ENCODE peak calls at places on chromosomes 13 and 19, in seven cellular contexts. M, E, W, R, I, B and J are unnamed samples.

GRCh38 chr19:2290441-2291184 is 8.6 kb upstream of the PEAK3 start:
- DNase-seq in E (no peak), R (no peak), M (no peak), I (no peak), B (no peak), W (no peak), J (no peak)

GRCh38 chr13:69107436-69107835 is 1000.2 kb upstream of the ATXN8OS start:
- DNase-seq in E (no peak), M (no peak), B (no peak), I (no peak), R (no peak), W (no peak), J (no peak)

GRCh38 chr13:113393572-113394503 is 29.9 kb upstream of the GRTP1 start:
- DNase-seq in R (peak), I (peak), M (peak), E (no peak), B (peak), W (peak), J (peak)

GRCh38 chr19:6501740-6502648 is at the start of gene TUBB4A:
- DNase-seq in E (peak), W (no peak), M (peak), I (peak), B (no peak), R (no peak), J (no peak)

GRCh38 chr13:105804561-105805190 is 730.8 kb downstream of the EFNB2 start:
- DNase-seq in W (no peak), E (no peak), I (no peak), B (no peak), R (no peak), M (no peak), J (no peak)

GRCh38 chr13:66700336-66700735 is 529.8 kb downstream of the PCDH9 start:
- DNase-seq in E (no peak), I (no peak), R (no peak), W (no peak), B (no peak), M (no peak), J (no peak)

GRCh38 chr13:33080962-33081655 is 64.9 kb downstream of the KL start:
- DNase-seq in B (no peak), I (no peak), E (no peak), W (no peak), R (no peak), M (no peak), J (peak)

GRCh38 chr19:41912899-41913475 is 15.3 kb downstream of the ERFL start:
- DNase-seq in I (no peak), W (no peak), B (no peak), M (no peak), R (no peak), E (peak), J (no peak)

GRCh38 chr13:98570929-98571372 is 6.0 kb downstream of the STK24 start:
- DNase-seq in I (no peak), B (peak), E (no peak), M (no peak), W (no peak), R (peak), J (peak)

GRCh38 chr19:53509845-53510244 is 28.1 kb upstream of the ZNF331 start:
- DNase-seq in W (no peak), R (no peak), E (no peak), M (no peak), I (no peak), B (no peak), J (no peak)

GRCh38 chr19:41327499-41328156 is 17.7 kb downstream of the CCDC97 start:
- DNase-seq in I (peak), E (peak), B (no peak), W (no peak), M (no peak), R (no peak), J (peak)

GRCh38 chr19:5345895-5346386 is 5.3 kb upstream of the PTPRS start:
- DNase-seq in M (no peak), E (no peak), R (no peak), B (no peak), I (no peak), W (no peak), J (peak)

GRCh38 chr13:110327036-110327790 is 20.1 kb downstream of the COL4A2 start:
- DNase-seq in E (no peak), I (no peak), M (no peak), W (no peak), B (no peak), R (no peak), J (no peak)

GRCh38 chr13:110329258-110329657 is 22.2 kb downstream of the COL4A2 start:
- DNase-seq in R (no peak), E (no peak), I (no peak), W (no peak), B (no peak), M (no peak), J (no peak)

GRCh38 chr13:110328509-110328908 is 21.4 kb downstream of the COL4A2 start:
- DNase-seq in I (no peak), B (no peak), R (no peak), W (no peak), M (no peak), E (no peak), J (no peak)

GRCh38 chr13:110323986-110324749 is 17.1 kb downstream of the COL4A2 start:
- DNase-seq in B (no peak), E (no peak), W (no peak), I (no peak), M (no peak), R (no peak), J (no peak)

DNA sequence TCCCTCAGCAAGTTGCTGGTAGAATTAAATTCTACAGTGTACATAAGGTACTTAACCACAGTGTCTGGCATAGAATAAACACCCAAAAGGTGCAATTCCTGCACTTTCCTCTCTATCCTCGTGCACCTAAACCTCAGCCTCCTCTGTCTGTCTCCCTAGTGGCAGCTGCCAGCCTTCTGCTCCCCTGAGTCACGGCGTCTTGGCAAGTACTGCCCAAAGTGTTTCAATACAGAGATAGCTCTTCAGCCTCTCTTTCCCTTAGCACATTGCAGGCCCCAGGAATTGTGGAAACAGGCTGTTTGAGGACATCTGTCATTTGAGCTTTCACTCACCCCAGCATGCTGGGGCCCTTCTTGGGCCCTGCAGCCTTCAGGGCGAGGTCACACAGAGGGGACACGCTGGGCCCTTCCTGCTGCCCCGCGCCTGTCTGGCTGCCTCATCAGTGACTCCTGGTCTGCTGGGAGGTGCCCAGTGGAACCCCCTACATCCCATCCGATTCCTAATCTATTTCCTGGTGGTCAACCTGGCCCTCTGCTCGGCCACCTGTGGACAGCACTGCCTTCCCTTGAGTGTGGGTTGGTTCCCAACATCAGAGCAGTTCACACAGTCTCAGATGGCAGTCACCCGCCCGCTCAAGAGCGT is 19.3 kb downstream of the COL4A2 start:
- DNase-seq in R (no peak), W (no peak), I (no peak), B (no peak), E (no peak), M (no peak), J (no peak)
- H3K4me2 ChIP-seq in R (no peak), W (peak), I (no peak), B (no peak), E (no peak), M (peak), J (no peak)

GRCh38 chr19:32651729-32652140 is 23.2 kb downstream of the ANKRD27 start:
- DNase-seq in E (peak), M (peak), R (no peak), B (no peak), I (no peak), W (peak), J (no peak)
- TF ChIP-seq MAX in E (no peak), M (no peak), R (no peak), B (no peak), I (no peak), W (peak), J (no peak)

GRCh38 chr19:11752244-11752736 is 13.5 kb upstream of the ZNF823 start:
- DNase-seq in I (no peak), B (no peak), W (no peak), E (no peak), R (no peak), M (no peak), J (no peak)

GRCh38 chr19:11759805-11760204 is 7.0 kb upstream of the ZNF441 start:
- DNase-seq in E (no peak), I (no peak), B (no peak), W (no peak), R (no peak), M (no peak), J (no peak)

GRCh38 chr19:11756965-11757364 is 9.8 kb upstream of the ZNF441 start:
- DNase-seq in B (no peak), E (no peak), W (no peak), I (no peak), M (no peak), R (no peak), J (no peak)

GRCh38 chr19:11749751-11750150 is 11.0 kb upstream of the ZNF823 start:
- DNase-seq in E (no peak), M (no peak), I (no peak), W (no peak), R (no peak), B (no peak), J (no peak)

GRCh38 chr19:11754663-11755062 is 12.1 kb upstream of the ZNF441 start:
- DNase-seq in W (no peak), M (no peak), R (no peak), E (no peak), I (no peak), B (no peak), J (no peak)
- H3K4me2 ChIP-seq in W (no peak), M (no peak), R (no peak), E (no peak), I (no peak), B (no peak), J (no peak)

GRCh38 chr13:31774186-31774585 is 34.9 kb downstream of the RXFP2 start:
- DNase-seq in B (no peak), W (no peak), I (no peak), R (no peak), E (no peak), M (no peak), J (no peak)
- TF ChIP-seq MAX in B (no peak), W (no peak), I (no peak), R (no peak), E (no peak), M (no peak), J (no peak)

GRCh38 chr13:40535345-40535836 is 131.1 kb downstream of the FOXO1 start:
- DNase-seq in I (no peak), M (no peak), R (no peak), W (no peak), B (no peak), E (no peak), J (no peak)

GRCh38 chr13:40537146-40537895 is 129.1 kb downstream of the FOXO1 start:
- DNase-seq in E (no peak), W (no peak), R (no peak), I (no peak), B (no peak), M (no peak), J (no peak)

GRCh38 chr13:40540707-40541044 is 125.8 kb downstream of the FOXO1 start:
- DNase-seq in I (no peak), M (no peak), R (no peak), W (no peak), E (no peak), B (no peak), J (no peak)

GRCh38 chr13:40536443-40537113 is 129.9 kb downstream of the FOXO1 start:
- DNase-seq in I (no peak), E (no peak), M (no peak), R (no peak), B (peak), W (no peak), J (peak)

GRCh38 chr13:40539954-40540706 is 126.3 kb downstream of the FOXO1 start:
- DNase-seq in W (peak), I (no peak), M (peak), R (peak), B (peak), E (no peak), J (peak)
- H3K4me2 ChIP-seq in W (peak), I (no peak), M (peak), R (peak), B (peak), E (peak), J (peak)

GRCh38 chr19:16588089-16588823 is 16.0 kb upstream of the SLC35E1 start:
- DNase-seq in I (peak), R (no peak), W (no peak), M (no peak), E (peak), B (no peak), J (peak)
- TF ChIP-seq MAX in I (peak), R (no peak), W (no peak), M (no peak), E (no peak), B (no peak), J (no peak)

GRCh38 chr13:41315466-41316047 is 4.5 kb downstream of the NAA16 start:
- DNase-seq in B (no peak), W (no peak), M (no peak), E (no peak), R (no peak), I (no peak), J (no peak)

GRCh38 chr13:41313117-41313516 is 2.0 kb downstream of the NAA16 start:
- DNase-seq in I (no peak), R (no peak), B (no peak), W (no peak), E (no peak), M (no peak), J (no peak)

GRCh38 chr13:41311607-41312500 is 787 bp downstream of the NAA16 start:
- DNase-seq in R (no peak), W (no peak), B (peak), I (no peak), M (no peak), E (peak), J (peak)

GRCh38 chr13:41310963-41311606 is at the start of gene NAA16:
- DNase-seq in W (peak), I (peak), E (peak), R (peak), B (peak), M (peak), J (peak)

GRCh38 chr13:41313659-41314197 is 2.7 kb downstream of the NAA16 start:
- DNase-seq in I (no peak), R (no peak), M (no peak), B (no peak), W (no peak), E (no peak), J (no peak)
- H3K4me2 ChIP-seq in I (peak), R (peak), M (peak), B (peak), W (peak), E (peak), J (peak)

DNA sequence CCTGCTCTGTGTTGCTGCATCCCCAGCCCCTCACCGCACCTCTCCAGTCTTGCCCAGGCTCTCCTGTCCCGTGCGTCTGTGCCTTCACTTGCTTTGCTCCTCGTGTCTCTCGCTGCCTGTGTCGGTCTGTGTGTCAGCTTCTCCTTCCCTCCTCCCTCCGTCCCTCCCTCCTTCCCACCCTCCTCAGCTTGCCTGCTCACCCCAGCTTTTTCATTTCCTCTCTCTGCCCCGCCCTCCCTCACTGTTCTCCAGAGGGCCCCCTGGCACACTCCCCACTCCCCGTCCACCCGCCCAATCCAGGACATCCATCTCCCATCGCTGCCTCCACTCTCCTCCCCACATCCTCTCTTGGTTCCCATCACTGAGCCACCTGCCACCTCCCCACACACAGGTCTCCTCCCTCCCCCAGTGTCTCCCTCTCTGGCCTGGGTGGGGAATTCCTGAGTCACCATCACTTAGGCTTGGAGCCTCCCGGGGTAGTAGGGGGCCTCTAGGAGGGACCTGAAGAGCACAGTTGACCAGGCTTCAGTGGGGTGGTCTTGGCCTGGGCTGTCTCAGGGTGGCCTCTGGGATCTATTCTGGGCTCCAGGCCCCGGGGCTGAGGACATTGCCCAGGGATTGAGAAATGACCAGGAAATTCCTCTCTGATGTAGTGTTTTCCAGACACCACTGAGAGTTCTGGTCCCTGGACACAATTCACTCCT is at the start of gene PTGIR:
- DNase-seq in B (no peak), I (peak), R (no peak), W (no peak), M (no peak), E (peak), J (peak)
- TF ChIP-seq MAX in B (no peak), I (no peak), R (no peak), W (no peak), M (no peak), E (peak), J (no peak)

GRCh38 chr13:28421674-28422410 is 73.1 kb downstream of the FLT1 start:
- DNase-seq in W (no peak), R (no peak), E (no peak), B (no peak), M (no peak), I (no peak), J (no peak)
- H3K4me2 ChIP-seq in W (no peak), R (no peak), E (no peak), B (no peak), M (no peak), I (no peak), J (no peak)